ENCODE peak calls at places on chromosomes 2 and 18, in five cellular contexts. L is B cell, E is astrocyte of the spinal cord, P is fibroblast of lung, D is astrocyte. Q is an unnamed sample.

GRCh38 chr2:241548451-241548835 is 10.1 kb upstream of the BOK start:
- DNase-seq in L (no peak), E (no peak), P (no peak), D (no peak), Q (no peak)

GRCh38 chr2:187424156-187424555 is 23.9 kb downstream of the CALCRL start:
- DNase-seq in L (no peak), E (no peak), P (no peak), D (no peak), Q (no peak)

GRCh38 chr18:26480897-26481795 is 67.2 kb downstream of the KCTD1 start:
- DNase-seq in L (no peak), E (peak), P (peak), D (peak), Q (peak)

GRCh38 chr2:12587729-12588522 is 128.8 kb upstream of the TRIB2 start:
- DNase-seq in L (peak), E (peak), P (peak), D (peak), Q (peak)

GRCh38 chr2:72993147-72993546 is 75.8 kb downstream of the EMX1 start:
- DNase-seq in L (peak), E (peak), P (peak), D (no peak), Q (peak)

GRCh38 chr2:61538920-61539559 is 884 bp upstream of the XPO1 start:
- DNase-seq in L (peak), E (peak), P (peak), D (peak), Q (no peak)

GRCh38 chr2:69200107-69200520 is 186.9 kb downstream of the GFPT1 start:
- DNase-seq in L (no peak), E (peak), P (peak), D (no peak), Q (no peak)

GRCh38 chr2:68556384-68556783 is 87.0 kb upstream of the PROKR1 start:
- DNase-seq in L (no peak), E (no peak), P (peak), D (peak), Q (peak)

GRCh38 chr18:61900504-61901281 is 7.9 kb upstream of the RNF152 start:
- DNase-seq in L (no peak), E (no peak), P (no peak), D (no peak), Q (no peak)

GRCh38 chr2:238586931-238587775 is 160.4 kb downstream of the ASB1 start:
- DNase-seq in L (no peak), E (no peak), P (no peak), D (no peak), Q (no peak)

GRCh38 chr2:131016826-131017596 is 76.2 kb downstream of the FAM168B start:
- DNase-seq in L (no peak), E (peak), P (no peak), D (peak), Q (peak)

GRCh38 chr18:21979171-21979560 is 190.2 kb upstream of the GATA6 start:
- DNase-seq in L (no peak), E (no peak), P (no peak), D (no peak), Q (no peak)

GRCh38 chr2:214543386-214543955 is 132.6 kb downstream of the VWC2L start:
- DNase-seq in L (no peak), E (peak), P (peak), D (peak), Q (peak)

GRCh38 chr2:113061241-113061640 is 2.2 kb downstream of the IL36RN start:
- DNase-seq in L (no peak), E (no peak), P (no peak), D (no peak), Q (no peak)

GRCh38 chr2:83055338-83056010 is 1403.6 kb downstream of the SUCLG1 start:
- DNase-seq in L (no peak), E (peak), P (peak), D (peak), Q (peak)

GRCh38 chr2:224640694-224641093 is 55.5 kb upstream of the CUL3 start:
- DNase-seq in L (no peak), E (no peak), P (peak), D (no peak), Q (no peak)

GRCh38 chr2:42934568-42935258 is 142.3 kb upstream of the HAAO start:
- DNase-seq in L (no peak), E (no peak), P (no peak), D (no peak), Q (no peak)

GRCh38 chr2:109448946-109449788 is 164.6 kb downstream of the SEPTIN10 start:
- DNase-seq in L (no peak), E (peak), P (no peak), D (peak), Q (peak)

GRCh38 chr18:2994603-2995432 is 18.1 kb downstream of the LPIN2 start:
- DNase-seq in L (peak), E (no peak), P (no peak), D (no peak), Q (no peak)

GRCh38 chr2:60925994-60926750 is 44.8 kb downstream of the REL start:
- DNase-seq in L (no peak), E (peak), P (peak), D (peak), Q (no peak)

GRCh38 chr2:224145751-224146355 is 106.8 kb upstream of the SERPINE2 start:
- DNase-seq in L (no peak), E (peak), P (peak), D (peak), Q (peak)

GRCh38 chr18:8367217-8367988 is 241.8 kb upstream of the RAB12 start:
- DNase-seq in L (no peak), E (peak), P (no peak), D (no peak), Q (no peak)

GRCh38 chr2:164008752-164009151 is 272.9 kb upstream of the FIGN start:
- DNase-seq in L (no peak), E (no peak), P (peak), D (no peak), Q (no peak)

GRCh38 chr2:125397535-125398251 is 1258.3 kb upstream of the GYPC start:
- DNase-seq in L (no peak), E (no peak), P (no peak), D (no peak), Q (no peak)

DNA sequence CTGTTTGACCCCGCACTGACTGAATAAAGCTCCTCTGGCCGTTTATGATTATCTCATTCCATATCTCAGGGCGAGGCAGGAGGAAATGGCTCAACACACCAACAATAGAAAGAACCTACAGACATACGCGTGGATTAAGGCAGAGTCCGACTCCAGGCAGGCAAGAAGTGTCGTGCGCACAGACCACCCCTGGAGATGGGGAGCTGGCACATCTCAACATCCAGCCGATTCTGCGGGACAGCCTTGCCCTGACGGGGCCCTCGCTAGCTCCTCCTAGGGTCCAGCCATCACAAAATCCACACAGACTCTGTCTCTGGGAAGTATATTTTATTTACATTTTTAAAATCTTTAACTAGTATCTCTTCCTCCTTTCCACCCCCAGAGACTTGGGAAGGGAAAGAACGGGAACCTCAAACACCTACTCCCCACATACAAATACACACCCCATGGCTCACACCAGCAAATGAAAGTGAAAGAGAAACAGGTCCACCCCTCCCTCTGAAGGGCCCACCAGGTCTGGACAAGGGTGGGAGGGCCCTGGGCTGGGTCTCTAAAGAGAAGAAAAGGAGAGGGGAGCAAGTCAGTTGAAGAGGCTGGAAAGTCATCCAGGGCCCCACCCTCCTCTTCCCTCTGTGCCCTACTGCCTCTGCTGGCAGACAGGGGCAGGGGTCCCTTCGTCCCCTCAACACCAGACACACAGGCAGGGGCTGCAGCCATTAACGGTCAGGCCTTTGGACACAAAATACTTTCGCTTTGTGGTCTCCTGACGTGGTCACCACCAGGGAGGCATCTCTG is 3.2 kb downstream of the GPBAR1 start:
- DNase-seq in L (no peak), E (no peak), P (no peak), D (no peak), Q (no peak)
- TF ChIP-seq CTCF in L (no peak), E (peak), P (no peak), D (no peak), Q (no peak)

GRCh38 chr2:88212251-88212790 is 42.2 kb downstream of the THNSL2 start:
- DNase-seq in L (no peak), E (no peak), P (peak), D (no peak), Q (peak)
- TF ChIP-seq CTCF in L (no peak), E (peak), P (peak), D (peak), Q (peak)

DNA sequence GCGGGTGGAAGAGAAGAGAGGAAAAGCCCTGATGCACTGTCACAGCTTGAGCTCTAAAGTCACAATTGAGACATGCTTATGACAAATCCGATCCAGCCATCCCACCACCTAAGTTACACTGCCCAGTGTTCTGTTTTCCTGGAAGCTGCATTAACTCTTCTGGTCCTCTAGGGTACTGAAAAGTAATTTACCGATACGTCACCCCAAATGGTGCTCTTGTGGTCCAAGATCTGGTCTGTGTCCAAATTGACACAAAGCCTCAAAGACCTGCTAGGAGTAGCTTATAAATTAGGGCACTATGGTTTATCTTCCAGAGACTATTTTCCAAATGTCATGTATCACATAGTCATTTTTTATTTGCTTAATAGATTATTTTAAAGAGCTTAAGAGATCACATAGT is 186.7 kb upstream of the ETAA1 start:
- DNase-seq in L (no peak), E (no peak), P (no peak), D (no peak), Q (no peak)
- TF ChIP-seq CTCF in L (no peak), E (no peak), P (no peak), D (peak), Q (no peak)

DNA sequence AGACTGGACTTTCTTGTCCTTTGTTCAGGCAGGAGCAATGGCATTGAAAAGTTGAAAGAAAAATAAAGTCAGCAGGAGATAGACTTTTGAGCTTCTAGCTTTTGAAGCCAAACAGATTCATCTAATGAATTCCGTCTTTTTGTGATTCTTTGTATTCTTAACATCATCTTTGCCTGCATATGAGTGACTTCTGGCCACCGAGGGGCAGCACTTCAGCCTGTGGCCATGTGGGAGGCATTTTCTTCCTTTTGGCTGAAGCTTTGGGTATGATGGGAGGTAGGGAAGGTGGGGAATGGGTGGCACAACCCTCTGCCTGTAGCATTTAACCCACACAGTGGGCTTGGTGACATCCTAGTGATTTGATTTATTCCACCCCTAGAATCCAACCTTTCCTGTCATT is 220.6 kb downstream of the SETBP1 start:
- DNase-seq in L (no peak), E (no peak), P (no peak), D (no peak), Q (peak)
- TF ChIP-seq CTCF in L (no peak), E (peak), P (peak), D (peak), Q (peak)

Q was measured in MCF 10A.